ENCODE peak calls at places on chromosome 20, in nine cellular contexts. O is tibial nerve, H is psoas muscle, W is ovary, E is esophagus squamous epithelium, Z is SK-N-SH, U is IMR-90, T is brain microvascular endothelial cell, J is esophagus muscularis mucosa. A is an unnamed sample.
A peak's percentile ranks its signal among the peaks of the same experiment; 100 is the strongest.

GRCh38 chr20:41183831-41184230 is 46.5 kb downstream of the PLCG1 start:
- DNase-seq in U (no peak), O (no peak), W (no peak), J (no peak), E (no peak), T (no peak), Z (no peak), H (no peak), A (no peak)

GRCh38 chr20:57592263-57593092 is 27.7 kb downstream of the ZBP1 start:
- DNase-seq in Z (no peak), E (no peak), H (no peak), W (no peak), T (no peak), U (no peak), O (no peak), J (no peak), A (no peak)

GRCh38 chr20:41178495-41178894 is 41.2 kb downstream of the PLCG1 start:
- DNase-seq in E (no peak), J (no peak), Z (no peak), T (no peak), O (peak; percentile 4), H (no peak), U (no peak), W (no peak), A (no peak)

GRCh38 chr20:46343358-46344357 is 35.4 kb upstream of the CDH22 start:
- DNase-seq in J (no peak), H (no peak), Z (no peak), W (no peak), T (no peak), U (no peak), E (no peak), O (no peak), A (no peak)

GRCh38 chr20:35474504-35474903 is 19.1 kb downstream of the CEP250 start:
- DNase-seq in H (no peak), E (no peak), O (no peak), U (no peak), J (no peak), T (no peak), Z (no peak), W (no peak), A (no peak)

GRCh38 chr20:36030143-36030542 is 61.8 kb downstream of the CNBD2 start:
- DNase-seq in U (peak; percentile 24), E (no peak), W (peak; percentile 66), T (no peak), J (no peak), H (peak; percentile 22), O (peak; percentile 28), Z (no peak), A (no peak)

GRCh38 chr20:44404204-44405181 is 49.0 kb downstream of the HNF4A start:
- DNase-seq in J (no peak), T (no peak), O (no peak), H (no peak), Z (no peak), W (no peak), E (no peak), U (no peak), A (no peak)

GRCh38 chr20:57573893-57574292 is 13.0 kb downstream of the PCK1 start:
- DNase-seq in T (no peak), Z (no peak), J (no peak), H (no peak), E (no peak), W (no peak), U (no peak), O (no peak), A (no peak)

GRCh38 chr20:49581482-49581881 is 13.5 kb upstream of the PTGIS start:
- DNase-seq in J (no peak), Z (no peak), H (no peak), T (no peak), E (no peak), W (no peak), U (no peak), O (no peak), A (no peak)

GRCh38 chr20:41830702-41831101 is 212.5 kb upstream of the CHD6 start:
- DNase-seq in Z (no peak), J (no peak), H (no peak), O (no peak), T (no peak), W (no peak), E (no peak), U (no peak), A (no peak)

GRCh38 chr20:20409326-20409725 is 41.4 kb downstream of the INSM1 start:
- DNase-seq in J (no peak), O (no peak), E (no peak), H (no peak), W (no peak), T (no peak), Z (no peak), U (no peak), A (no peak)

GRCh38 chr20:56483970-56484369 is 15.5 kb downstream of the RTF2 start:
- DNase-seq in W (no peak), O (no peak), H (no peak), T (no peak), Z (no peak), E (no peak), U (no peak), J (no peak), A (no peak)
- TF ChIP-seq CTCF in W (no peak), O (no peak), H (no peak), T (no peak), Z (no peak), E (no peak), U (no peak), J (no peak), A (no peak)

DNA sequence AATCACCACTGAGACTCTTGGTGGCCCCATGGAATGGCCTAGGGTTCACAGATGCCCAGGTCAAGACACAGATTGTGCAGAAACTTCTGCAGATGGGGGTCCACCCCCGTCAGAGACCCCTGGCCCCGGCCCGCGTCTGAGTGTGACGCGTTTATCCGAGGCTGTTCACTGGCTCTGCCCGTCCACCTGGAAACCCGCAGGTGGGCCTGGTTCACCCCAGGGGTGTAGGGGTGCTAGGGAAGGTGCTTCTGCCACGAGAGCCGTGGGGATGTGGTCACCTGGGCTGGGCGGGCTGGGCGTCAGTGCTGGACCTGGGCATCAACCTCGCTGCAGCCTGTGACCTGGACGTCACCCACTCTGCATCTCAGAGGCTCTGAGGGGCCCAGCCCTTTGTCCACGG is 39.5 kb upstream of the GATA5 start:
- DNase-seq in T (no peak), J (no peak), W (no peak), U (no peak), O (no peak), Z (no peak), H (no peak), E (no peak), A (no peak)
- H3K4me3 ChIP-seq in T (no peak overlapping the region), J (no peak overlapping the region), W (no peak overlapping the region), U (no peak overlapping the region), O (no peak overlapping the region), Z (no peak overlapping the region), H (no peak overlapping the region), E (no peak overlapping the region), A (no peak overlapping the region)

GRCh38 chr20:62811720-62812119 is 5.1 kb upstream of the COL9A3 start:
- DNase-seq in E (no peak), W (no peak), Z (no peak), O (no peak), J (no peak), H (no peak), U (no peak), T (no peak), A (no peak)
- H3K36me3 ChIP-seq in E (peaks cover 50% of the 10 kb centered on the region), W (no peaks in the 10 kb centered on the region), Z (peaks cover 12% of the 10 kb centered on the region), O (peaks cover 27% of the 10 kb centered on the region), J (peaks cover 76% of the 10 kb centered on the region), H (peaks cover 2% of the 10 kb centered on the region), U (peaks cover 48% of the 10 kb centered on the region), T (peaks cover 35% of the 10 kb centered on the region), A (peaks cover 29% of the 10 kb centered on the region)

GRCh38 chr20:62413896-62414481 is 6.9 kb upstream of the CABLES2 start:
- DNase-seq in H (no peak), J (no peak), U (no peak), O (no peak), W (no peak), Z (peak; percentile 66), E (no peak), T (no peak), A (no peak)
- TF ChIP-seq CTCF in H (no peak), J (no peak), U (peak; percentile 11), O (no peak), W (no peak), Z (peak; percentile 27), E (no peak), T (peak; percentile 28), A (peak; percentile 48)

A was measured in GM06990.